ENCODE peak calls at places on chromosomes 1 and 21, in eight cellular contexts. One of them, this sample, is unnamed.

GRCh38 chr1:25729774-25730173 is 70.2 kb upstream of the SELENON start:
- DNase-seq in RWPE1: no peak
- DNase-seq in astrocyte: no peak
- DNase-seq in lower lobe of right lung: no peak
- DNase-seq in AG10803: no peak
- DNase-seq in NCI-H1092 treated with DMSO at 0.1 percent for 48 hours: peak
- DNase-seq in aorta: peak
- DNase-seq in Panc1: no peak
- DNase-seq in this sample: peak

GRCh38 chr1:96236156-96236739 is 485.3 kb upstream of the PTBP2 start:
- DNase-seq in RWPE1: peak
- DNase-seq in astrocyte: peak
- DNase-seq in lower lobe of right lung: no peak
- DNase-seq in AG10803: peak
- DNase-seq in NCI-H1092 treated with DMSO at 0.1 percent for 48 hours: peak
- DNase-seq in aorta: no peak
- DNase-seq in Panc1: peak
- DNase-seq in this sample: peak

GRCh38 chr1:20033396-20033795 is 36.6 kb upstream of the PLA2G5 start:
- DNase-seq in RWPE1: no peak
- DNase-seq in astrocyte: no peak
- DNase-seq in lower lobe of right lung: no peak
- DNase-seq in AG10803: no peak
- DNase-seq in NCI-H1092 treated with DMSO at 0.1 percent for 48 hours: no peak
- DNase-seq in aorta: no peak
- DNase-seq in Panc1: no peak
- DNase-seq in this sample: no peak

GRCh38 chr1:43930168-43930948 is 3.2 kb upstream of the ARTN start:
- DNase-seq in RWPE1: peak
- DNase-seq in astrocyte: no peak
- DNase-seq in lower lobe of right lung: no peak
- DNase-seq in AG10803: no peak
- DNase-seq in NCI-H1092 treated with DMSO at 0.1 percent for 48 hours: no peak
- DNase-seq in aorta: no peak
- DNase-seq in Panc1: no peak
- DNase-seq in this sample: no peak

GRCh38 chr1:116951175-116951935 is 41.6 kb downstream of the PTGFRN start:
- DNase-seq in RWPE1: no peak
- DNase-seq in astrocyte: peak
- DNase-seq in lower lobe of right lung: no peak
- DNase-seq in AG10803: peak
- DNase-seq in NCI-H1092 treated with DMSO at 0.1 percent for 48 hours: no peak
- DNase-seq in aorta: peak
- DNase-seq in Panc1: no peak
- DNase-seq in this sample: peak

GRCh38 chr1:20105856-20106255 is 13.5 kb downstream of the PLA2G2D start:
- DNase-seq in RWPE1: no peak
- DNase-seq in astrocyte: peak
- DNase-seq in lower lobe of right lung: no peak
- DNase-seq in AG10803: no peak
- DNase-seq in NCI-H1092 treated with DMSO at 0.1 percent for 48 hours: no peak
- DNase-seq in aorta: no peak
- DNase-seq in Panc1: no peak
- DNase-seq in this sample: no peak

GRCh38 chr21:46119565-46120271 is 21.8 kb downstream of the COL6A2 start:
- DNase-seq in RWPE1: no peak
- DNase-seq in astrocyte: no peak
- DNase-seq in lower lobe of right lung: peak
- DNase-seq in AG10803: no peak
- DNase-seq in NCI-H1092 treated with DMSO at 0.1 percent for 48 hours: no peak
- DNase-seq in aorta: peak
- DNase-seq in Panc1: no peak
- DNase-seq in this sample: no peak

GRCh38 chr1:44553771-44554170 is 120.5 kb downstream of the TMEM53 start:
- DNase-seq in RWPE1: peak
- DNase-seq in astrocyte: peak
- DNase-seq in lower lobe of right lung: no peak
- DNase-seq in AG10803: peak
- DNase-seq in NCI-H1092 treated with DMSO at 0.1 percent for 48 hours: no peak
- DNase-seq in aorta: no peak
- DNase-seq in Panc1: no peak
- DNase-seq in this sample: no peak

GRCh38 chr1:36094621-36095061 is 5.9 kb downstream of the ADPRS start:
- DNase-seq in RWPE1: no peak
- DNase-seq in astrocyte: no peak
- DNase-seq in lower lobe of right lung: no peak
- DNase-seq in AG10803: peak
- DNase-seq in NCI-H1092 treated with DMSO at 0.1 percent for 48 hours: no peak
- DNase-seq in aorta: no peak
- DNase-seq in Panc1: no peak
- DNase-seq in this sample: no peak

GRCh38 chr1:183234660-183235476 is 48.8 kb downstream of the LAMC2 start:
- DNase-seq in RWPE1: peak
- DNase-seq in astrocyte: peak
- DNase-seq in lower lobe of right lung: no peak
- DNase-seq in AG10803: peak
- DNase-seq in NCI-H1092 treated with DMSO at 0.1 percent for 48 hours: peak
- DNase-seq in aorta: peak
- DNase-seq in Panc1: peak
- DNase-seq in this sample: peak

GRCh38 chr1:10160173-10160572 is 50.2 kb upstream of the KIF1B start:
- DNase-seq in RWPE1: no peak
- DNase-seq in astrocyte: no peak
- DNase-seq in lower lobe of right lung: no peak
- DNase-seq in AG10803: no peak
- DNase-seq in NCI-H1092 treated with DMSO at 0.1 percent for 48 hours: no peak
- DNase-seq in aorta: no peak
- DNase-seq in Panc1: no peak
- DNase-seq in this sample: no peak

GRCh38 chr1:170967042-170967910 is 31.9 kb downstream of the MROH9 start:
- DNase-seq in RWPE1: peak
- DNase-seq in astrocyte: peak
- DNase-seq in lower lobe of right lung: no peak
- DNase-seq in AG10803: peak
- DNase-seq in NCI-H1092 treated with DMSO at 0.1 percent for 48 hours: peak
- DNase-seq in aorta: no peak
- DNase-seq in Panc1: peak
- DNase-seq in this sample: peak